ENCODE peak calls at places on chromosomes 16 and 17, in eight cellular contexts. Y, Q, F, X, U, H, I and N are unnamed samples.

GRCh38 chr16:2223375-2224182 is at the start of gene E4F1:
- DNase-seq in Y (peak), Q (peak), F (peak), X (peak), U (peak), H (peak), I (peak), N (peak)

GRCh38 chr16:9817586-9817985 is 364.6 kb downstream of the GRIN2A start:
- DNase-seq in Y (no peak), Q (no peak), F (no peak), X (no peak), U (no peak), H (no peak), I (no peak), N (no peak)

GRCh38 chr17:68509151-68510057 is 2.8 kb upstream of the PRKAR1A start:
- DNase-seq in Y (peak), Q (no peak), F (peak), X (no peak), U (no peak), H (no peak), I (no peak), N (no peak)

GRCh38 chr16:69566437-69567030 is 768 bp downstream of the NFAT5 start:
- DNase-seq in Y (peak), Q (peak), F (peak), X (no peak), U (peak), H (no peak), I (no peak), N (peak)

GRCh38 chr16:74667215-74667765 is 613 bp upstream of the RFWD3 start:
- DNase-seq in Y (peak), Q (peak), F (peak), X (no peak), U (no peak), H (peak), I (no peak), N (no peak)

GRCh38 chr17:50935201-50936124 is 69.3 kb upstream of the TOB1 start:
- DNase-seq in Y (no peak), Q (peak), F (no peak), X (no peak), U (no peak), H (no peak), I (no peak), N (no peak)

GRCh38 chr17:28499366-28499668 is 6.8 kb upstream of the FOXN1 start:
- DNase-seq in Y (no peak), Q (no peak), F (no peak), X (no peak), U (no peak), H (no peak), I (no peak), N (no peak)

GRCh38 chr17:60108712-60109111 is 30.0 kb upstream of the HEATR6 start:
- DNase-seq in Y (no peak), Q (no peak), F (no peak), X (no peak), U (no peak), H (no peak), I (no peak), N (no peak)

GRCh38 chr17:79066963-79067362 is 7.7 kb upstream of the ENGASE start:
- DNase-seq in Y (no peak), Q (no peak), F (no peak), X (no peak), U (no peak), H (no peak), I (no peak), N (no peak)

GRCh38 chr16:84277244-84277823 is 17.3 kb upstream of the WFDC1 start:
- DNase-seq in Y (peak), Q (peak), F (peak), X (peak), U (no peak), H (peak), I (no peak), N (no peak)

GRCh38 chr16:56753410-56753809 is 23.5 kb downstream of the NUP93 start:
- DNase-seq in Y (no peak), Q (no peak), F (no peak), X (no peak), U (no peak), H (no peak), I (no peak), N (peak)

GRCh38 chr17:17395246-17395802 is 81.5 kb upstream of the MED9 start:
- DNase-seq in Y (no peak), Q (no peak), F (no peak), X (no peak), U (no peak), H (no peak), I (no peak), N (no peak)

GRCh38 chr17:31329221-31329620 is 7.8 kb upstream of the EVI2A start:
- DNase-seq in Y (no peak), Q (no peak), F (no peak), X (no peak), U (no peak), H (no peak), I (no peak), N (no peak)

GRCh38 chr16:3192476-3193019 is 4.5 kb downstream of the OR1F1 start:
- DNase-seq in Y (no peak), Q (no peak), F (no peak), X (no peak), U (no peak), H (no peak), I (no peak), N (no peak)

GRCh38 chr16:3879887-3880564 is 487 bp downstream of the CREBBP start:
- DNase-seq in Y (peak), Q (peak), F (peak), X (peak), U (no peak), H (peak), I (no peak), N (no peak)